ENCODE peak calls at places on chromosome 5, in six cellular contexts. One of them, this sample, is unnamed.

GRCh38 chr5:64987768-64988167 is 219.0 kb downstream of the CWC27 start:
- DNase-seq in IMR-90: no peak
- DNase-seq in HepG2: no peak
- DNase-seq in A549: no peak
- DNase-seq in K562: no peak
- DNase-seq in GM12878: no peak
- DNase-seq in this sample: no peak

GRCh38 chr5:180494510-180495181 is 467 bp downstream of the CNOT6 start:
- DNase-seq in IMR-90: no peak
- DNase-seq in HepG2: peak; percentile 12
- DNase-seq in A549: peak; percentile 23
- DNase-seq in K562: peak; percentile 54
- DNase-seq in GM12878: no peak
- DNase-seq in this sample: peak; percentile 55

GRCh38 chr5:173890195-173890951 is 2.2 kb downstream of the CPEB4 start:
- DNase-seq in IMR-90: peak; percentile 30
- DNase-seq in HepG2: no peak
- DNase-seq in A549: peak; percentile 48
- DNase-seq in K562: peak; percentile 70
- DNase-seq in GM12878: no peak
- DNase-seq in this sample: no peak

GRCh38 chr5:138386290-138386689 is 33.8 kb downstream of the KDM3B start:
- DNase-seq in IMR-90: no peak
- DNase-seq in HepG2: no peak
- DNase-seq in A549: no peak
- DNase-seq in K562: no peak
- DNase-seq in GM12878: no peak
- DNase-seq in this sample: no peak

GRCh38 chr5:64505769-64506566 is at the start of gene RGS7BP:
- DNase-seq in IMR-90: peak; percentile 7
- DNase-seq in HepG2: no peak
- DNase-seq in A549: peak; percentile 19
- DNase-seq in K562: no peak
- DNase-seq in GM12878: no peak
- DNase-seq in this sample: peak; percentile 39

GRCh38 chr5:173240091-173241050 is 5.4 kb upstream of the NKX2-5 start:
- DNase-seq in IMR-90: no peak
- DNase-seq in HepG2: no peak
- DNase-seq in A549: no peak
- DNase-seq in K562: no peak
- DNase-seq in GM12878: no peak
- DNase-seq in this sample: no peak

GRCh38 chr5:130402906-130403305 is 498.6 kb downstream of the CHSY3 start:
- DNase-seq in IMR-90: no peak
- DNase-seq in HepG2: no peak
- DNase-seq in A549: no peak
- DNase-seq in K562: no peak
- DNase-seq in GM12878: no peak
- DNase-seq in this sample: no peak

GRCh38 chr5:102891175-102891574 is 136.1 kb downstream of the PAM start:
- DNase-seq in IMR-90: no peak
- DNase-seq in HepG2: no peak
- DNase-seq in A549: no peak
- DNase-seq in K562: no peak
- DNase-seq in GM12878: no peak
- DNase-seq in this sample: no peak

GRCh38 chr5:124661317-124662141 is 84.9 kb downstream of the ZNF608 start:
- DNase-seq in IMR-90: peak; percentile 92
- DNase-seq in HepG2: peak; percentile 99
- DNase-seq in A549: peak; percentile 97
- DNase-seq in K562: peak; percentile 56
- DNase-seq in GM12878: no peak
- DNase-seq in this sample: no peak

GRCh38 chr5:31496301-31496700 is 35.6 kb downstream of the DROSHA start:
- DNase-seq in IMR-90: no peak
- DNase-seq in HepG2: no peak
- DNase-seq in A549: no peak
- DNase-seq in K562: no peak
- DNase-seq in GM12878: no peak
- DNase-seq in this sample: no peak

GRCh38 chr5:98768160-98769005 is 5.1 kb upstream of the RGMB start:
- DNase-seq in IMR-90: peak; percentile 73
- DNase-seq in HepG2: peak; percentile 46
- DNase-seq in A549: peak; percentile 52
- DNase-seq in K562: peak; percentile 29
- DNase-seq in GM12878: no peak
- DNase-seq in this sample: peak; percentile 50

GRCh38 chr5:177982072-177982727 is 13.8 kb downstream of the PROP1 start:
- DNase-seq in IMR-90: no peak
- DNase-seq in HepG2: peak; percentile 7
- DNase-seq in A549: peak; percentile 51
- DNase-seq in K562: peak; percentile 28
- DNase-seq in GM12878: no peak
- DNase-seq in this sample: peak; percentile 60

GRCh38 chr5:171521219-171521633 is 101.8 kb downstream of the FGF18 start:
- DNase-seq in IMR-90: peak; percentile 92
- DNase-seq in HepG2: no peak
- DNase-seq in A549: peak; percentile 71
- DNase-seq in K562: no peak
- DNase-seq in GM12878: no peak
- DNase-seq in this sample: no peak

GRCh38 chr5:83956386-83956785 is 235.7 kb upstream of the HAPLN1 start:
- DNase-seq in IMR-90: peak; percentile 45
- DNase-seq in HepG2: no peak
- DNase-seq in A549: no peak
- DNase-seq in K562: no peak
- DNase-seq in GM12878: no peak
- DNase-seq in this sample: no peak

GRCh38 chr5:28737682-28738081 is 1699.3 kb upstream of the CDH9 start:
- DNase-seq in IMR-90: no peak
- DNase-seq in HepG2: no peak
- DNase-seq in A549: no peak
- DNase-seq in K562: no peak
- DNase-seq in GM12878: no peak
- DNase-seq in this sample: no peak

GRCh38 chr5:93425102-93425501 is 155.9 kb downstream of the NR2F1-AS1 start:
- DNase-seq in IMR-90: peak; percentile 21
- DNase-seq in HepG2: no peak
- DNase-seq in A549: no peak
- DNase-seq in K562: no peak
- DNase-seq in GM12878: no peak
- DNase-seq in this sample: no peak

GRCh38 chr5:170143091-170143490 is 37.4 kb downstream of the FOXI1 start:
- DNase-seq in IMR-90: no peak
- DNase-seq in HepG2: no peak
- DNase-seq in A549: no peak
- DNase-seq in K562: no peak
- DNase-seq in GM12878: no peak
- DNase-seq in this sample: no peak
- TF ChIP-seq BHLHE40 in IMR-90: no peak
- TF ChIP-seq BHLHE40 in HepG2: no peak
- TF ChIP-seq BHLHE40 in A549: no peak
- TF ChIP-seq BHLHE40 in K562: no peak
- TF ChIP-seq BHLHE40 in GM12878: no peak
- TF ChIP-seq BHLHE40 in this sample: no peak

DNA sequence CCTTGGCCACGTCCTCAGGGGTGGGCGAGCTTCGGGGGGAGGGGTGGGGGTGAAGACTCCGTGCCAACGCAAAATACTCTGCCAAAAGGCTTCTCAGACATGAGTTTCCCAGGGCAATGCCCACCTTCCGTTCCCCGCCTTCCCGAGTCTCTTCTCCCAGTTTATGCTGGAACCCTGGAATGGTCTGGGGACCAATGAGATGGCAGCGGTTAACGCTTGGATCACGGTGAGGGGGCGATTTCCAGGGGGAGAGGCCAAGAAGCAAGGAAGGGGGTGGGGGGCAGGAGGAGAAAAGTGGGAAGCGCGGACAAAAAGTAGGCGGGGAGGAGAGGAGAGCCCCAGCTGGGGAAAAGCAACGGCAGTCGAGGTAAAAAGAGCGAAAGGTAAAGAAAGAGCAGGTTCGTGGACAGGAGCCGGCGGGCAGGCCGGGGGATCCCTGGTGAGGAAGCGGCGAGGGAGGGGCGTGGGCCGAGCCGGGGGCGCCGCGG is 593 bp upstream of the SNCAIP start:
- DNase-seq in IMR-90: no peak
- DNase-seq in HepG2: no peak
- DNase-seq in A549: no peak
- DNase-seq in K562: no peak
- DNase-seq in GM12878: no peak
- DNase-seq in this sample: no peak
- TF ChIP-seq BHLHE40 in IMR-90: no peak
- TF ChIP-seq BHLHE40 in HepG2: no peak
- TF ChIP-seq BHLHE40 in A549: no peak
- TF ChIP-seq BHLHE40 in K562: no peak
- TF ChIP-seq BHLHE40 in GM12878: no peak
- TF ChIP-seq BHLHE40 in this sample: no peak

GRCh38 chr5:66477591-66477990 is 118.6 kb upstream of the MAST4 start:
- DNase-seq in IMR-90: no peak
- DNase-seq in HepG2: no peak
- DNase-seq in A549: no peak
- DNase-seq in K562: no peak
- DNase-seq in GM12878: no peak
- DNase-seq in this sample: no peak

GRCh38 chr5:66472010-66472409 is 124.2 kb upstream of the MAST4 start:
- DNase-seq in IMR-90: no peak
- DNase-seq in HepG2: no peak
- DNase-seq in A549: no peak
- DNase-seq in K562: no peak
- DNase-seq in GM12878: no peak
- DNase-seq in this sample: no peak

GRCh38 chr5:66475731-66476130 is 120.5 kb upstream of the MAST4 start:
- DNase-seq in IMR-90: no peak
- DNase-seq in HepG2: no peak
- DNase-seq in A549: no peak
- DNase-seq in K562: no peak
- DNase-seq in GM12878: no peak
- DNase-seq in this sample: no peak
- TF ChIP-seq BHLHE40 in IMR-90: no peak
- TF ChIP-seq BHLHE40 in HepG2: no peak
- TF ChIP-seq BHLHE40 in A549: no peak
- TF ChIP-seq BHLHE40 in K562: no peak
- TF ChIP-seq BHLHE40 in GM12878: no peak
- TF ChIP-seq BHLHE40 in this sample: no peak

GRCh38 chr5:127565586-127566270 is 48.3 kb downstream of the PRRC1 start:
- DNase-seq in IMR-90: no peak
- DNase-seq in HepG2: no peak
- DNase-seq in A549: no peak
- DNase-seq in K562: no peak
- DNase-seq in GM12878: no peak
- DNase-seq in this sample: no peak

GRCh38 chr5:127563133-127563532 is 45.7 kb downstream of the PRRC1 start:
- DNase-seq in IMR-90: no peak
- DNase-seq in HepG2: no peak
- DNase-seq in A549: no peak
- DNase-seq in K562: no peak
- DNase-seq in GM12878: no peak
- DNase-seq in this sample: no peak

GRCh38 chr5:127561254-127561653 is 43.8 kb downstream of the PRRC1 start:
- DNase-seq in IMR-90: peak; percentile 77
- DNase-seq in HepG2: no peak
- DNase-seq in A549: no peak
- DNase-seq in K562: no peak
- DNase-seq in GM12878: no peak
- DNase-seq in this sample: no peak

GRCh38 chr5:127564002-127564769 is 46.7 kb downstream of the PRRC1 start:
- DNase-seq in IMR-90: peak; percentile 53
- DNase-seq in HepG2: peak; percentile 57
- DNase-seq in A549: peak; percentile 65
- DNase-seq in K562: peak; percentile 72
- DNase-seq in GM12878: no peak
- DNase-seq in this sample: peak; percentile 52

DNA sequence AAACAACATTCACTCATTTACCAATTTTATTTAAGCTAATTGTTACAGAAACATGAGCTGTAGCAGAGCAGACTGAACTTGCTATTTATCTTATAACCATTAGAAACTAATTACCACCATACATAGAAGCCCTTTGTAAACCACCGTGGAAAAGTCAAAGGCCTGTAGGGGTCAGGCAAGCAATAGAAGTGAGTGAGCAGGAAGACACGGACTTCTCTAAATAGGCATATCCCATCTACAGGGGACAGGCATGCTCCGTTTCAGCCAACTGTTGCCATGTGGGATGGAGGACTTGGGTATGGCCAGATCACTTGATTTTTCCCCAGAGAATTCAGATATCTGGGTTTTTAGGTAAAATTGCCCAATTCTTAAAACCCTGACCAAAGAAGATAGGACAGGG is 44.8 kb downstream of the PRRC1 start:
- DNase-seq in IMR-90: no peak
- DNase-seq in HepG2: peak; percentile 16
- DNase-seq in A549: peak; percentile 29
- DNase-seq in K562: peak; percentile 25
- DNase-seq in GM12878: no peak
- DNase-seq in this sample: peak; percentile 27
- TF ChIP-seq BHLHE40 in IMR-90: no peak
- TF ChIP-seq BHLHE40 in HepG2: no peak
- TF ChIP-seq BHLHE40 in A549: no peak
- TF ChIP-seq BHLHE40 in K562: no peak
- TF ChIP-seq BHLHE40 in GM12878: no peak
- TF ChIP-seq BHLHE40 in this sample: no peak

DNA sequence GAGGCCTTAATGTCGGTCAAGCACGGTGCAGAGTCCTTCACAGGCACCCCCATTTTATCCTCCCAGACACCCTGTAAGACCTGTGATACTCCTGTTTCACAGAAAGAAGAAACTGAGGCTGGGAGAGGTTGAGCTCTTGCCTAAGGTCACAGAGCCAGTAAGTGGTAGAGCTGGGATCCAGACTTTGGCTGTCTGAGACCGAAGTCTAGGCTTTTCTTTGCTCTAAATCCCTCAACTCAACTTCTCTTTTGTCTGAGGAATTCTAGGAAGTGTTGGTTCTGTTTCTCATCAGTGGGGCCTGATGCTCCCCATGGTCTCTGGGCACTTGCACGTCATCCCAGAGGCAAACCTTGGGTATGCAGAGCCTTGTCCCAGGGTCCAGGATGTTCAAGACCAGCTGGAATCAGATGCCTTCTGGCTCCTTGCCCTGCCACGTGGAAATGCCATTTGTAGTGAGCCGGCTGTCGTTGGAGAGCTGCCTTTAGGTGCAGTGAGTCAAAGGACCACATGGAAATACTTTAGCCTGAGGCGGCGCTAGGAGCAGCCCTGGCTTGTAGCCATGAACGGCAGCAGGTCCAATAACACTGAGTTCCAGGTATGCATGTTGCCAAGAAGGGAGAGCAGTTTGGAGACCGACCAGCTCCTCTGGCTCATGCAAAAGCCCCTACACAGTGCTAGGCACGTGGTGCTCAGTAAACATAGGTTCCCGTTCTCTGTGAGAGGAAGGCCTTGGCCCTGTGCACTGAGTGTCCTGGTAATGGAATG is 9.2 kb downstream of the DCANP1 start:
- DNase-seq in IMR-90: peak; percentile 96
- DNase-seq in HepG2: peak; percentile 34
- DNase-seq in A549: no peak
- DNase-seq in K562: peak; percentile 45
- DNase-seq in GM12878: no peak
- DNase-seq in this sample: no peak
- TF ChIP-seq BHLHE40 in IMR-90: no peak
- TF ChIP-seq BHLHE40 in HepG2: no peak
- TF ChIP-seq BHLHE40 in A549: no peak
- TF ChIP-seq BHLHE40 in K562: no peak
- TF ChIP-seq BHLHE40 in GM12878: no peak
- TF ChIP-seq BHLHE40 in this sample: no peak